ENCODE peak calls at places on chromosomes 1 and 21, in four cellular contexts. P is heart right ventricle, R is SK-N-MC, S is OCI-LY7. I is an unnamed sample.

GRCh38 chr1:47755368-47755990 is 241.7 kb downstream of the TRABD2B start:
- DNase-seq in S (peak; percentile 59), P (no peak), R (no peak), I (no peak)

GRCh38 chr1:116712510-116712909 is 41.7 kb upstream of the CD2 start:
- DNase-seq in S (no peak), R (no peak), P (no peak), I (no peak)

GRCh38 chr1:42841010-42841409 is 5.4 kb upstream of the ZNF691 start:
- DNase-seq in R (no peak), S (no peak), P (no peak), I (no peak)

GRCh38 chr1:240797050-240797449 is 185.1 kb upstream of the GREM2 start:
- DNase-seq in S (no peak), R (no peak), P (no peak), I (no peak)

GRCh38 chr1:77068013-77068412 is 151.2 kb downstream of the PIGK start:
- DNase-seq in P (no peak), S (no peak), R (no peak), I (no peak)

GRCh38 chr21:14453964-14454641 is 71.2 kb upstream of the HSPA13 start:
- DNase-seq in S (no peak), R (no peak), P (no peak), I (no peak)

GRCh38 chr1:233627376-233627775 is 13.5 kb downstream of the KCNK1 start:
- DNase-seq in P (no peak), R (no peak), S (no peak), I (peak; percentile 72)

GRCh38 chr1:117590273-117590925 is 15.4 kb upstream of the TENT5C start:
- DNase-seq in S (peak; percentile 25), R (no peak), P (no peak), I (no peak)

GRCh38 chr1:155092131-155092530 is 13.5 kb downstream of the EFNA3 start:
- DNase-seq in P (no peak), S (no peak), R (no peak), I (no peak)

GRCh38 chr1:155091071-155092051 is 12.7 kb downstream of the EFNA3 start:
- DNase-seq in S (peak; percentile 80), P (peak; percentile 79), R (no peak), I (peak; percentile 78)

GRCh38 chr1:155093938-155094621 is 15.4 kb downstream of the EFNA3 start:
- DNase-seq in R (no peak), P (peak; percentile 62), S (peak; percentile 48), I (peak; percentile 72)

GRCh38 chr1:155092641-155093040 is 14.0 kb downstream of the EFNA3 start:
- DNase-seq in P (no peak), R (no peak), S (no peak), I (no peak)

DNA sequence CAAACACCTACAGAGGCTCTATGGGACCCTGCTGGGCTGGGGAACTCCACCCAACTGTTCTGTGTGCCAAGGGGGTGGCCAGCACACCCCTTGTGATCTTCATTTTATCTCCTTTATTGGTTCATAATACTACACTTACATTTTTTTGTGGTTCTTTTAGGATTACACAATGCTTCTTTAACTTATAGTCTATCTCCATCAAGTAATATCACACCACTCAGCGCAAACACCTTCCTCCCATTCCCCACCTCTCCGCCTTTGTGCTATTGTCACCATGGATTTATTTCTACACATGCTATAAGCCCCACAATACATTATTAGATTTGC is 15.9 kb downstream of the EFNA3 start:
- DNase-seq in P (no peak), S (no peak), R (no peak), I (no peak)
- H3K27ac ChIP-seq in P (peak overlapping the region; percentile 31), S (no peak overlapping the region), R (no peak overlapping the region), I (peak overlapping the region; percentile 93)

GRCh38 chr1:243483084-243483845 is 227.4 kb downstream of the SDCCAG8 start:
- DNase-seq in S (no peak), P (no peak), R (no peak), I (no peak)
- H3K4me3 ChIP-seq in S (no peak overlapping the region), P (peak overlapping the region; percentile 36), R (no peak overlapping the region), I (peak overlapping the region; percentile 63)

DNA sequence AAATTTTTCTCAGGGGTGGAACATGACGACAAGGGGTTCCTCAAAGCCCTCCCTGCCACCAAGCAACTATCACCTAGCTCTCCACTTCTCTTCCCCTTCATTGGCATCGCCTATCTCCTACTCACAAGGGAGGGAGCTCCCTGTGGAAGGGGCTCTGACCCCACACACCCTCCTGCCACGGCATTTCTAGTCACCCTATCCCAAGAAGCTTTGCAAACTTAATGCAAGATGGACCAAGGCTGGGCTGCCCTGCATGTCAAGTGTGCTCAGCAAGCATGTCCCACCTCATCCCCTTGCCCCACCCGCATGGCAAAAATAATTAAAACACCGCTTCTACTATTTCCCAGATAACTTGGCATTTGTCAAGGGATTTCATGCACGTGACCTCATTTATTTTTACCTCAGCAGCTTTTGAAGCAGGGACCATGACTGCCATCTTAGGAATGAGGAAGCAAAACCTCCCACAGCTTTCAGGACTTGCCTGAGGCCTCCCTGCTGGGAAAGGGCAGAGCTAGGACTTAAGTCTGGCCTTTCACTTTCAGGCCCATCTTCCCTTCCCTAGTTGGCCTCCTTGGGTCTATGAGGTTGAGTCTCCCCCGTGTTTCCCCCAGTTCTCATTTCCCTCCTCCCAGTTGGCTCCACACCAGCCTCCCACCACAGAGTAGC is 161.3 kb downstream of the TSEN15 start:
- DNase-seq in R (no peak), P (no peak), S (no peak), I (no peak)
- H3K27ac ChIP-seq in R (no peak overlapping the region), P (peak overlapping the region; percentile 14), S (no peak overlapping the region), I (no peak overlapping the region)

GRCh38 chr1:114702699-114703098 is 7.4 kb upstream of the AMPD1 start:
- DNase-seq in R (no peak), P (no peak), S (no peak), I (no peak)

GRCh38 chr1:114700026-114700600 is 4.8 kb upstream of the AMPD1 start:
- DNase-seq in S (no peak), P (no peak), R (no peak), I (no peak)

GRCh38 chr1:114696810-114697209 is 1.5 kb upstream of the AMPD1 start:
- DNase-seq in P (no peak), R (no peak), S (no peak), I (no peak)

GRCh38 chr1:114703242-114703641 is 7.9 kb upstream of the AMPD1 start:
- DNase-seq in S (no peak), P (no peak), R (no peak), I (no peak)

DNA sequence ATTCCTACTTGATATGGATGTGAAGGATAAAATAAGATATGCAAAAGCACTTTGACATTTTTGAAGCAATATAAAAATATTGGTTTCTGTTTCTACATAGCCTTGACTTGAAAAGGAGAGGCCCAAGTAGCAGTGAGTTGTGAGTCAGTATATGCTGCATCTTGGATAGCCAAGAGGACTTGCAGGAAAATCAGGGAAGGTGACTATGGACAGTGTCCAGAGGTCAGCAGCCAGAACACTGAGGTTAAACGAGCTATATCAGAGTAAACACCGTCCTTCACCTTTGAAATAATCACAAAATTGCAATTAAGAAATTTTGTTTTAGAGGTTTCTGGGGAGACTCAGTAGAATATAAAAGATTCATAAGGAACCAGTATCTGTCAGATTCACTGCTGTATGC is 6.6 kb upstream of the AMPD1 start:
- DNase-seq in S (no peak), R (no peak), P (no peak), I (no peak)
- H3K4me3 ChIP-seq in S (no peak overlapping the region), R (no peak overlapping the region), P (no peak overlapping the region), I (no peak overlapping the region)

GRCh38 chr1:30083800-30084464 is 639.5 kb downstream of the MATN1 start:
- DNase-seq in P (peak; percentile 18), R (no peak), S (no peak), I (no peak)
- H3K27ac ChIP-seq in P (peak overlapping the region; percentile 80), R (no peak overlapping the region), S (no peak overlapping the region), I (no peak overlapping the region)

DNA sequence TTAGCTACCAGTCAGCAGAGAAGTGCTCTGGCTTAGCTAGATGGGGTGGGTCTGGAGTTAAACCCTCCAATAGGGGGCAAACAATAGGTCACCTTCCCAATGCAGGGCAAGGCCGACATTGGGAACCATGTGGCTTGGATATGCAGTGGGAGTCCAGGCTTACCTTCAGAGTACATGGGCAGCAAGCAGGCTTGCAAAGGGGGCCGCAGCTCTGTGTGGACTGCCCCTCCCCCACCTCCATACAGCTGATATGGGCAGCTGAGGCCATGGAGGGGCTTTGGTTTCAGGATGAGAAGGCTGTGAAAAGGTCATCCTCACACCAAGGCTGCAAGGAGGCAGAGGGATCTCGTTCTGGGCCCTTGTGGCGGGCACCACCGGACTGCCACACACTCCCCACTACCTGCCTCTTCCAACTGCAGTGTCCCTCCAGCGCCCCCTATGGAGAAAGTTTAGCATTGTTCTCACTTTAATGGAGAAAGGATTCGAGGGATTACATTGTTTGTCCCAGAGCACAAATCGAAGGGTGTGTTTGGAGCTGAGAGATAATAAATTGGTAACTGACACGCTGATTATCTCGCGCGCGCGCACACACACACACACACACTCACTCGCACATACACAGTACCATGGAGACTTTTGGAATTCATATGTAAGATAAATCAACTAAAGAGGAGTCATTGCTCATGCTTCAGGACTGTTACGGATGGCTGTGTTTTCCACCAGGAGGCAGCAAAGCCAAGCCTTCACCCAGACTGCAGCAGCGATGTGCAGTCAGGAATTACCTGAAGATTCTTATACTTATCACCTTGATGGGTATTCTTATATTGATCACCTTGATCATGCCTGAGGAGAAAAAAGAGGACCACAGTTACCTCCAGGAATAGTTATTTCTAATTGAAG is 7.0 kb upstream of the SMCP start:
- DNase-seq in R (no peak), S (peak; percentile 13), P (no peak), I (peak; percentile 21)
- H3K4me3 ChIP-seq in R (no peak overlapping the region), S (no peak overlapping the region), P (no peak overlapping the region), I (no peak overlapping the region)

DNA sequence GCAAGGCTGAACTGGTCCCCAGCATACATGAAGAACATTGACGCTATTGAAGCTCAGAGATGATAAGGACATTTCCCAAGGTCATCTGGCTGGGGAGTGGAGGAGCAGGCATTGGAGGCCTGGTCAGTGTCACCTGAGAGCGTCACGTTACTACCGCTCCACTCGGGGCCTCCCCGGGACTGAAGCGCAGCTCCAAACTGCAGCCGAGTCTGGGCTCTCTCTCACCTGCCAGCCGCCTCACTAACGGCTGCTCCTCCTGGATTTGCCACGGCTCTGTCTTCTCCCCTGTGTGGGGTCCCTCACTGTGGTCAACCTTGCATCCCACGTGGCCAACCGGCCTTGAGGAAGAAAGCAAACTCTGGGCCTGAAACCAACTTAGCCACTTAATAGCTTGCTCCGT is 111.3 kb downstream of the ADSS2 start:
- DNase-seq in S (no peak), P (no peak), R (no peak), I (no peak)
- H3K27ac ChIP-seq in S (no peak overlapping the region), P (no peak overlapping the region), R (no peak overlapping the region), I (peak overlapping the region; percentile 82)

DNA sequence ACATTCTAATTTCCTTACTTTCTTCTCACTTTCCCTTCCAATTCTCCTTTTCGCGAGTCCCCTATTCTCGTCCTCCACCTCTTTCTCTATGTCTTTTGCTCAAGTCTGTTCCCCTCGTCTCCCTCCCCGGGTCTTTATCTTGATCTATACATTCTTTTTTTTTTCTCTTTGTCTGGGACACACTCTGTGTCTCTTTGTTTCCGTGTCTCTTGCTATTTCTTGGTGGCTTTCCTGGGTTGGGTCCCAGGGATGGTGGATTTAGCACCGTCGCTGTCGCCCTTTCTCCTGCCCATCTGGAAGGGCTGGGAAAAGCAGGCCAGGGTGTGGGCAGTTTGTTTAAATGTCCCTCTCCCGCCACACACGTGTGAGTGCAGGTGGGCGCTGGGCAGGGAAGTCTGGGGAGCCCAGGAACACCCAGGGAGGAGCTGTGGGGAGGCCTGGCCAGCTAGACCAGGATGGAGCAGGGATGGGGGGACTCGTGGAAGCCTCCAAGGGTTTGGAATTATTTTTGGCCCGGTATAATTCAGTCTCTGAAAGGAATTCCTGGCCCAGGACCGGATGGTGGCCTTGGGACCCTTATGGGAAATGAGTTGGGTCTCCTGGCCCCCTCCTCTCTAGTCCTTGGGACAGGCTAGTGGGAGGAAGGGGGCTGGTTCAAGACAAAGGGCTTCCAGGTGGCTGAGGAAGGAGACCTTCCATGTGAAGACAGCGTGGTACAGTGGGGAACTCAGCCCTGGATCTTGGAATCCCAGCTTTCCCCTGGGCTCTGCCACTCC is 9.5 kb upstream of the ID3 start:
- DNase-seq in R (no peak), P (no peak), S (no peak), I (no peak)
- H3K4me3 ChIP-seq in R (no peak overlapping the region), P (peak overlapping the region; percentile 60), S (peak overlapping the region; percentile 45), I (peak overlapping the region; percentile 66)

I was measured in dorsolateral prefrontal cortex.